ENCODE peak calls at places on chromosomes 13 and 19, in five cellular contexts. D, J, T, M and I are unnamed samples.

GRCh38 chr13:46726347-46726746 is 70.6 kb downstream of the ESD start:
- DNase-seq in D (no peak), J (no peak), M (no peak), T (no peak), I (no peak)

GRCh38 chr19:1089126-1089771 is 5.9 kb downstream of the POLR2E start:
- DNase-seq in T (no peak), M (no peak), D (no peak), J (no peak), I (no peak)

GRCh38 chr13:48891586-48891985 is 84.1 kb upstream of the FNDC3A start:
- DNase-seq in T (no peak), D (no peak), M (no peak), J (no peak), I (no peak)

GRCh38 chr13:51856027-51856736 is 5.6 kb upstream of the CCDC70 start:
- DNase-seq in D (no peak), T (no peak), J (no peak), M (no peak), I (no peak)

GRCh38 chr19:49559928-49560327 is 20.4 kb downstream of the NOSIP start:
- DNase-seq in J (no peak), D (no peak), M (no peak), T (no peak), I (no peak)

GRCh38 chr13:95643009-95643408 is 1.5 kb downstream of the DZIP1 start:
- DNase-seq in M (no peak), D (no peak), T (no peak), J (no peak), I (no peak)

GRCh38 chr13:40096357-40096911 is 441.0 kb downstream of the COG6 start:
- DNase-seq in D (no peak), T (no peak), M (no peak), J (no peak), I (no peak)

GRCh38 chr19:1882089-1882785 is 3.1 kb downstream of the ABHD17A start:
- DNase-seq in J (no peak), D (peak; percentile 61), T (no peak), M (no peak), I (no peak)

GRCh38 chr19:531753-532571 is at the start of gene CDC34:
- DNase-seq in T (no peak), J (no peak), D (no peak), M (no peak), I (no peak)

GRCh38 chr13:25375727-25376358 is 4.1 kb downstream of the ATP8A2 start:
- DNase-seq in J (peak; percentile 45), M (no peak), T (peak; percentile 78), D (no peak), I (no peak)

GRCh38 chr19:16400911-16401675 is 70.7 kb downstream of the EPS15L1 start:
- DNase-seq in M (no peak), J (no peak), T (no peak), D (no peak), I (no peak)

GRCh38 chr19:44371815-44372480 is 15.5 kb upstream of the ZNF112 start:
- DNase-seq in D (no peak), T (no peak), M (no peak), J (no peak), I (no peak)

GRCh38 chr13:111344471-111345191 is 24.2 kb downstream of the TEX29 start:
- DNase-seq in D (peak; percentile 29), J (no peak), T (no peak), M (peak; percentile 66), I (no peak)